ENCODE peak calls at places on chromosomes 6 and 20, in nine cellular contexts. W is LoVo; T is amniotic epithelial cell; A is stimulated activated CD4-positive, alpha-beta T cell treated with anti-CD3 and anti-CD28 coated beads, Interleukin-15, amount 100 ng/mL, for 1 hour; N is HFFc6; F is activated CD4-positive, CD25-positive, alpha-beta regulatory T cell treated with anti-CD3 and anti-CD28 coated beads, Interleukin-2, amount 50 U/mL, for 72 hours; V is H54; Q is Daoy; I is NCI-H2171 treated with DMSO at 0.1 percent for 48 hours. O is an unnamed sample.

GRCh38 chr6:8821921-8822512 is 386.7 kb upstream of the SLC35B3 start:
- DNase-seq in W (no peak), T (no peak), A (no peak), N (no peak), F (no peak), V (no peak), Q (peak), I (no peak), O (no peak)

GRCh38 chr20:53708129-53708968 is 114.7 kb upstream of the ZNF217 start:
- DNase-seq in W (peak), T (peak), A (no peak), N (peak), F (no peak), V (no peak), Q (peak), I (no peak), O (no peak)

GRCh38 chr20:19764207-19764606 is 6.1 kb downstream of the RIN2 start:
- DNase-seq in W (no peak), T (no peak), A (no peak), N (no peak), F (no peak), V (no peak), Q (no peak), I (peak), O (no peak)

GRCh38 chr6:47241742-47242482 is 67.8 kb downstream of the TNFRSF21 start:
- DNase-seq in W (no peak), T (peak), A (no peak), N (no peak), F (no peak), V (no peak), Q (peak), I (peak), O (no peak)

GRCh38 chr20:20824924-20825584 is 112.6 kb upstream of the RALGAPA2 start:
- DNase-seq in W (peak), T (no peak), A (peak), N (no peak), F (peak), V (peak), Q (peak), I (peak), O (no peak)

GRCh38 chr20:50678213-50678898 is 13.0 kb downstream of the RIPOR3 start:
- DNase-seq in W (peak), T (peak), A (no peak), N (no peak), F (no peak), V (no peak), Q (no peak), I (no peak), O (no peak)

GRCh38 chr6:110095101-110095500 is 84.4 kb downstream of the WASF1 start:
- DNase-seq in W (no peak), T (no peak), A (no peak), N (no peak), F (no peak), V (no peak), Q (no peak), I (no peak), O (peak)

GRCh38 chr6:107511410-107512070 is 21.6 kb downstream of the SOBP start:
- DNase-seq in W (no peak), T (no peak), A (no peak), N (no peak), F (no peak), V (no peak), Q (no peak), I (no peak), O (no peak)

GRCh38 chr6:25973923-25974555 is 11.4 kb downstream of the TRIM38 start:
- DNase-seq in W (no peak), T (no peak), A (no peak), N (no peak), F (no peak), V (no peak), Q (no peak), I (no peak), O (no peak)

GRCh38 chr6:109767961-109768360 is 76.9 kb downstream of the FIG4 start:
- DNase-seq in W (no peak), T (no peak), A (no peak), N (peak), F (no peak), V (no peak), Q (peak), I (no peak), O (no peak)

GRCh38 chr6:28980797-28981390 is 24.2 kb downstream of the ZNF311 start:
- DNase-seq in W (peak), T (peak), A (no peak), N (peak), F (peak), V (peak), Q (peak), I (peak), O (peak)

GRCh38 chr6:119856136-119856535 is 506.6 kb upstream of the MAN1A1 start:
- DNase-seq in W (peak), T (no peak), A (no peak), N (no peak), F (no peak), V (peak), Q (peak), I (no peak), O (no peak)

GRCh38 chr6:113009682-113010081 is 662.6 kb downstream of the RFPL4B start:
- DNase-seq in W (no peak), T (no peak), A (no peak), N (peak), F (no peak), V (no peak), Q (no peak), I (no peak), O (no peak)

GRCh38 chr6:36873612-36874011 is 991 bp downstream of the PPIL1 start:
- DNase-seq in W (no peak), T (no peak), A (no peak), N (no peak), F (no peak), V (no peak), Q (no peak), I (peak), O (no peak)

GRCh38 chr20:33789109-33789857 is 21.9 kb upstream of the CHMP4B start:
- DNase-seq in W (peak), T (peak), A (no peak), N (peak), F (no peak), V (peak), Q (peak), I (no peak), O (peak)

GRCh38 chr6:142871910-142872331 is 73.1 kb downstream of the HIVEP2 start:
- DNase-seq in W (peak), T (peak), A (no peak), N (peak), F (no peak), V (peak), Q (peak), I (no peak), O (peak)

GRCh38 chr6:84768442-84769174 is 4.2 kb upstream of the TBX18 start:
- DNase-seq in W (no peak), T (no peak), A (no peak), N (peak), F (no peak), V (no peak), Q (peak), I (no peak), O (no peak)

GRCh38 chr6:4370066-4370465 is 234.7 kb upstream of the ECI2 start:
- DNase-seq in W (peak), T (peak), A (no peak), N (peak), F (no peak), V (peak), Q (peak), I (no peak), O (no peak)

GRCh38 chr20:5168582-5169396 is 42.0 kb downstream of the CDS2 start:
- DNase-seq in W (no peak), T (peak), A (no peak), N (peak), F (no peak), V (peak), Q (peak), I (peak), O (no peak)

GRCh38 chr6:42030585-42031506 is 19.5 kb upstream of the TAF8 start:
- DNase-seq in W (no peak), T (peak), A (no peak), N (no peak), F (no peak), V (no peak), Q (no peak), I (no peak), O (no peak)

GRCh38 chr6:42505377-42505702 is 53.6 kb upstream of the TRERF1 start:
- DNase-seq in W (peak), T (peak), A (no peak), N (peak), F (no peak), V (peak), Q (peak), I (no peak), O (no peak)

GRCh38 chr6:104639671-104640070 is 220.0 kb downstream of the HACE1 start:
- DNase-seq in W (no peak), T (peak), A (no peak), N (no peak), F (no peak), V (no peak), Q (no peak), I (no peak), O (no peak)

GRCh38 chr6:118146584-118146983 is 239.5 kb downstream of the SLC35F1 start:
- DNase-seq in W (no peak), T (no peak), A (no peak), N (no peak), F (no peak), V (no peak), Q (no peak), I (no peak), O (no peak)

GRCh38 chr20:2299301-2299700 is 3.5 kb downstream of the TGM3 start:
- DNase-seq in W (peak), T (no peak), A (no peak), N (no peak), F (no peak), V (no peak), Q (no peak), I (no peak), O (no peak)

GRCh38 chr20:11935754-11936551 is 18.3 kb downstream of the BTBD3 start:
- DNase-seq in W (no peak), T (no peak), A (no peak), N (no peak), F (no peak), V (no peak), Q (no peak), I (peak), O (no peak)

GRCh38 chr6:89242574-89243330 is 25.6 kb upstream of the GABRR1 start:
- DNase-seq in W (peak), T (peak), A (no peak), N (peak), F (no peak), V (peak), Q (peak), I (peak), O (peak)

GRCh38 chr6:53857318-53858094 is 62.7 kb downstream of the LRRC1 start:
- DNase-seq in W (no peak), T (peak), A (no peak), N (no peak), F (no peak), V (no peak), Q (no peak), I (no peak), O (peak)

GRCh38 chr20:62875419-62876355 is 14.1 kb upstream of the TCFL5 start:
- DNase-seq in W (peak), T (peak), A (no peak), N (peak), F (no peak), V (peak), Q (peak), I (peak), O (no peak)

GRCh38 chr20:38392356-38392755 is 42.8 kb downstream of the SNHG17 start:
- DNase-seq in W (no peak), T (no peak), A (no peak), N (no peak), F (no peak), V (no peak), Q (no peak), I (no peak), O (no peak)

GRCh38 chr6:170378502-170378901 is 71.9 kb downstream of the FAM120B start:
- DNase-seq in W (no peak), T (no peak), A (no peak), N (no peak), F (no peak), V (no peak), Q (no peak), I (no peak), O (no peak)